ENCODE peak calls at places on chromosomes 5 and 9, in four cellular contexts. One of them, this sample, is unnamed.

GRCh38 chr5:132830436-132831094 is at the start of gene SHROOM1:
- DNase-seq in astrocyte of the spinal cord: no peak
- DNase-seq in choroid plexus epithelial cell: peak; percentile 26
- DNase-seq in brain microvascular endothelial cell: no peak
- DNase-seq in this sample: no peak

GRCh38 chr9:132049900-132050299 is 29.8 kb downstream of the MED27 start:
- DNase-seq in astrocyte of the spinal cord: no peak
- DNase-seq in choroid plexus epithelial cell: no peak
- DNase-seq in brain microvascular endothelial cell: no peak
- DNase-seq in this sample: no peak

GRCh38 chr5:40198736-40199135 is 481.0 kb upstream of the PTGER4 start:
- DNase-seq in astrocyte of the spinal cord: peak; percentile 54
- DNase-seq in choroid plexus epithelial cell: peak; percentile 7
- DNase-seq in brain microvascular endothelial cell: peak; percentile 12
- DNase-seq in this sample: no peak

GRCh38 chr9:21454149-21454548 is 13.9 kb downstream of the IFNA1 start:
- DNase-seq in astrocyte of the spinal cord: peak; percentile 44
- DNase-seq in choroid plexus epithelial cell: peak; percentile 19
- DNase-seq in brain microvascular endothelial cell: no peak
- DNase-seq in this sample: no peak

GRCh38 chr5:179258922-179259730 is 86.1 kb downstream of the ADAMTS2 start:
- DNase-seq in astrocyte of the spinal cord: no peak
- DNase-seq in choroid plexus epithelial cell: peak; percentile 85
- DNase-seq in brain microvascular endothelial cell: peak; percentile 51
- DNase-seq in this sample: no peak

GRCh38 chr5:96023518-96023917 is 61.9 kb upstream of the ELL2 start:
- DNase-seq in astrocyte of the spinal cord: peak; percentile 55
- DNase-seq in choroid plexus epithelial cell: peak; percentile 70
- DNase-seq in brain microvascular endothelial cell: no peak
- DNase-seq in this sample: peak; percentile 57

GRCh38 chr5:133930061-133930823 is 38.2 kb downstream of the C5orf15 start:
- DNase-seq in astrocyte of the spinal cord: peak; percentile 82
- DNase-seq in choroid plexus epithelial cell: peak; percentile 52
- DNase-seq in brain microvascular endothelial cell: peak; percentile 62
- DNase-seq in this sample: no peak

GRCh38 chr5:134151723-134152122 is 25.0 kb downstream of the SKP1 start:
- DNase-seq in astrocyte of the spinal cord: no peak
- DNase-seq in choroid plexus epithelial cell: peak; percentile 57
- DNase-seq in brain microvascular endothelial cell: no peak
- DNase-seq in this sample: no peak

GRCh38 chr9:14383296-14383695 is 69.4 kb upstream of the NFIB start:
- DNase-seq in astrocyte of the spinal cord: peak; percentile 61
- DNase-seq in choroid plexus epithelial cell: peak; percentile 76
- DNase-seq in brain microvascular endothelial cell: peak; percentile 56
- DNase-seq in this sample: no peak

GRCh38 chr5:59116231-59116900 is 533.5 kb downstream of the RAB3C start:
- DNase-seq in astrocyte of the spinal cord: no peak
- DNase-seq in choroid plexus epithelial cell: no peak
- DNase-seq in brain microvascular endothelial cell: no peak
- DNase-seq in this sample: no peak

GRCh38 chr5:135249658-135250057 is 149.4 kb downstream of the MACROH2A1 start:
- DNase-seq in astrocyte of the spinal cord: no peak
- DNase-seq in choroid plexus epithelial cell: no peak
- DNase-seq in brain microvascular endothelial cell: peak; percentile 37
- DNase-seq in this sample: no peak

GRCh38 chr9:132744881-132745761 is 74.9 kb downstream of the GTF3C4 start:
- DNase-seq in astrocyte of the spinal cord: no peak
- DNase-seq in choroid plexus epithelial cell: no peak
- DNase-seq in brain microvascular endothelial cell: no peak
- DNase-seq in this sample: no peak

GRCh38 chr5:52150501-52150900 is 637.2 kb upstream of the ITGA1 start:
- DNase-seq in astrocyte of the spinal cord: no peak
- DNase-seq in choroid plexus epithelial cell: no peak
- DNase-seq in brain microvascular endothelial cell: no peak
- DNase-seq in this sample: no peak

GRCh38 chr5:171094356-171094755 is 214.7 kb upstream of the TLX3 start:
- DNase-seq in astrocyte of the spinal cord: no peak
- DNase-seq in choroid plexus epithelial cell: no peak
- DNase-seq in brain microvascular endothelial cell: no peak
- DNase-seq in this sample: no peak

GRCh38 chr5:147844846-147845245 is 13.4 kb upstream of the SPINK1 start:
- DNase-seq in astrocyte of the spinal cord: no peak
- DNase-seq in choroid plexus epithelial cell: no peak
- DNase-seq in brain microvascular endothelial cell: no peak
- DNase-seq in this sample: no peak

GRCh38 chr5:103842936-103843335 is 280.3 kb upstream of the NUDT12 start:
- DNase-seq in astrocyte of the spinal cord: no peak
- DNase-seq in choroid plexus epithelial cell: no peak
- DNase-seq in brain microvascular endothelial cell: no peak
- DNase-seq in this sample: no peak

GRCh38 chr9:126894052-126894603 is 20.5 kb upstream of the RALGPS1 start:
- DNase-seq in astrocyte of the spinal cord: no peak
- DNase-seq in choroid plexus epithelial cell: no peak
- DNase-seq in brain microvascular endothelial cell: no peak
- DNase-seq in this sample: no peak

GRCh38 chr9:98550206-98550820 is 158.4 kb downstream of the GABBR2 start:
- DNase-seq in astrocyte of the spinal cord: peak; percentile 73
- DNase-seq in choroid plexus epithelial cell: no peak
- DNase-seq in brain microvascular endothelial cell: peak; percentile 42
- DNase-seq in this sample: no peak

GRCh38 chr9:130565792-130566191 is 13.6 kb upstream of the FUBP3 start:
- DNase-seq in astrocyte of the spinal cord: no peak
- DNase-seq in choroid plexus epithelial cell: peak; percentile 58
- DNase-seq in brain microvascular endothelial cell: no peak
- DNase-seq in this sample: no peak

GRCh38 chr5:177987326-177987725 is 8.7 kb downstream of the PROP1 start:
- DNase-seq in astrocyte of the spinal cord: no peak
- DNase-seq in choroid plexus epithelial cell: no peak
- DNase-seq in brain microvascular endothelial cell: no peak
- DNase-seq in this sample: no peak

GRCh38 chr9:128656416-128657343 is at the start of gene DYNC2I2:
- DNase-seq in astrocyte of the spinal cord: peak; percentile 95
- DNase-seq in choroid plexus epithelial cell: peak; percentile 94
- DNase-seq in brain microvascular endothelial cell: peak; percentile 86
- DNase-seq in this sample: peak; percentile 67

GRCh38 chr5:66653380-66653779 is 57.2 kb downstream of the MAST4 start:
- DNase-seq in astrocyte of the spinal cord: peak; percentile 71
- DNase-seq in choroid plexus epithelial cell: no peak
- DNase-seq in brain microvascular endothelial cell: peak; percentile 62
- DNase-seq in this sample: peak; percentile 7

GRCh38 chr5:36602711-36603321 is 3.6 kb upstream of the SLC1A3 start:
- DNase-seq in astrocyte of the spinal cord: no peak
- DNase-seq in choroid plexus epithelial cell: no peak
- DNase-seq in brain microvascular endothelial cell: no peak
- DNase-seq in this sample: no peak

GRCh38 chr5:115480245-115480644 is 64.3 kb downstream of the FEM1C start:
- DNase-seq in astrocyte of the spinal cord: no peak
- DNase-seq in choroid plexus epithelial cell: no peak
- DNase-seq in brain microvascular endothelial cell: no peak
- DNase-seq in this sample: no peak

GRCh38 chr9:114007991-114008666 is 70.0 kb downstream of the AMBP start:
- DNase-seq in astrocyte of the spinal cord: no peak
- DNase-seq in choroid plexus epithelial cell: no peak
- DNase-seq in brain microvascular endothelial cell: no peak
- DNase-seq in this sample: no peak

GRCh38 chr5:76514254-76514653 is 108.9 kb downstream of the F2RL2 start:
- DNase-seq in astrocyte of the spinal cord: no peak
- DNase-seq in choroid plexus epithelial cell: no peak
- DNase-seq in brain microvascular endothelial cell: no peak
- DNase-seq in this sample: no peak

GRCh38 chr5:139108056-139108811 is 89.9 kb downstream of the SIL1 start:
- DNase-seq in astrocyte of the spinal cord: peak; percentile 89
- DNase-seq in choroid plexus epithelial cell: peak; percentile 26
- DNase-seq in brain microvascular endothelial cell: peak; percentile 21
- DNase-seq in this sample: no peak

GRCh38 chr5:1732955-1733354 is 66.7 kb downstream of the MRPL36 start:
- DNase-seq in astrocyte of the spinal cord: no peak
- DNase-seq in choroid plexus epithelial cell: no peak
- DNase-seq in brain microvascular endothelial cell: no peak
- DNase-seq in this sample: no peak

GRCh38 chr5:100131161-100131560 is 404.0 kb upstream of the FAM174A start:
- DNase-seq in astrocyte of the spinal cord: peak; percentile 30
- DNase-seq in choroid plexus epithelial cell: peak; percentile 4
- DNase-seq in brain microvascular endothelial cell: no peak
- DNase-seq in this sample: no peak

GRCh38 chr9:114264806-114265550 is 57.9 kb upstream of the ORM1 start:
- DNase-seq in astrocyte of the spinal cord: no peak
- DNase-seq in choroid plexus epithelial cell: no peak
- DNase-seq in brain microvascular endothelial cell: no peak
- DNase-seq in this sample: no peak

GRCh38 chr9:28951945-28952344 is 1378.7 kb upstream of the C9orf72 start:
- DNase-seq in astrocyte of the spinal cord: peak; percentile 1
- DNase-seq in choroid plexus epithelial cell: peak; percentile 38
- DNase-seq in brain microvascular endothelial cell: no peak
- DNase-seq in this sample: no peak
- TF ChIP-seq CTCF in astrocyte of the spinal cord: peak; percentile 35
- TF ChIP-seq CTCF in choroid plexus epithelial cell: peak; percentile 67
- TF ChIP-seq CTCF in brain microvascular endothelial cell: peak; percentile 51
- TF ChIP-seq CTCF in this sample: no peak

GRCh38 chr9:76652894-76653293 is 111.3 kb upstream of the PCA3 start:
- DNase-seq in astrocyte of the spinal cord: peak; percentile 25
- DNase-seq in choroid plexus epithelial cell: peak; percentile 72
- DNase-seq in brain microvascular endothelial cell: no peak
- DNase-seq in this sample: no peak

GRCh38 chr9:76651114-76651697 is 113.0 kb upstream of the PCA3 start:
- DNase-seq in astrocyte of the spinal cord: peak; percentile 33
- DNase-seq in choroid plexus epithelial cell: peak; percentile 50
- DNase-seq in brain microvascular endothelial cell: no peak
- DNase-seq in this sample: no peak

GRCh38 chr9:76649894-76650293 is 114.3 kb upstream of the PCA3 start:
- DNase-seq in astrocyte of the spinal cord: no peak
- DNase-seq in choroid plexus epithelial cell: no peak
- DNase-seq in brain microvascular endothelial cell: no peak
- DNase-seq in this sample: no peak

GRCh38 chr9:76654051-76654461 is 110.2 kb upstream of the PCA3 start:
- DNase-seq in astrocyte of the spinal cord: no peak
- DNase-seq in choroid plexus epithelial cell: peak; percentile 62
- DNase-seq in brain microvascular endothelial cell: no peak
- DNase-seq in this sample: no peak

GRCh38 chr9:76650692-76651091 is 113.5 kb upstream of the PCA3 start:
- DNase-seq in astrocyte of the spinal cord: no peak
- DNase-seq in choroid plexus epithelial cell: no peak
- DNase-seq in brain microvascular endothelial cell: no peak
- DNase-seq in this sample: no peak
- H3K4me3 ChIP-seq in astrocyte of the spinal cord: no peak overlapping the region
- H3K4me3 ChIP-seq in choroid plexus epithelial cell: no peak overlapping the region
- H3K4me3 ChIP-seq in brain microvascular endothelial cell: no peak overlapping the region
- H3K4me3 ChIP-seq in this sample: no peak overlapping the region

GRCh38 chr9:134419684-134420076 is 93.4 kb downstream of the RXRA start:
- DNase-seq in astrocyte of the spinal cord: no peak
- DNase-seq in choroid plexus epithelial cell: no peak
- DNase-seq in brain microvascular endothelial cell: no peak
- DNase-seq in this sample: no peak
- TF ChIP-seq CTCF in astrocyte of the spinal cord: peak; percentile 39
- TF ChIP-seq CTCF in choroid plexus epithelial cell: peak; percentile 45
- TF ChIP-seq CTCF in brain microvascular endothelial cell: peak; percentile 67
- TF ChIP-seq CTCF in this sample: peak; percentile 42

DNA sequence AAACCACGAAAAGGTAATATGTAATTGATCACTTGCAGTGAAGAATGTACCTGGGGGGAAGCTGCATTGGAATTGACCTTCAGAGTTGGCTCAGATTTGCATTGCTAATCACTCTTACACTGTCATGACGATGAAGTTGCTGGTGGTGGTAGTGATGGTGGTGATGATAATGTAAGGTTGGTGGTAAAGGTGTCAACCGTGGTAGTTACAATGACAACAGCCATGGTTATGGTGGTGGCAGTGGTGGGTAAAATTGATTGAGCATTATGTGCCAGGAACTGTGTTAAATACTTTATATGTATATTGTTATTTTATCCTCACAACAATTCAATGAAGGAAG is 282.4 kb downstream of the NR3C1 start:
- DNase-seq in astrocyte of the spinal cord: no peak
- DNase-seq in choroid plexus epithelial cell: no peak
- DNase-seq in brain microvascular endothelial cell: no peak
- DNase-seq in this sample: no peak
- H3K4me3 ChIP-seq in astrocyte of the spinal cord: no peak overlapping the region
- H3K4me3 ChIP-seq in choroid plexus epithelial cell: no peak overlapping the region
- H3K4me3 ChIP-seq in brain microvascular endothelial cell: no peak overlapping the region
- H3K4me3 ChIP-seq in this sample: no peak overlapping the region

GRCh38 chr5:6636293-6636692 is 3.1 kb downstream of the SRD5A1 start:
- DNase-seq in astrocyte of the spinal cord: no peak
- DNase-seq in choroid plexus epithelial cell: no peak
- DNase-seq in brain microvascular endothelial cell: no peak
- DNase-seq in this sample: no peak
- TF ChIP-seq CTCF in astrocyte of the spinal cord: no peak
- TF ChIP-seq CTCF in choroid plexus epithelial cell: no peak
- TF ChIP-seq CTCF in brain microvascular endothelial cell: no peak
- TF ChIP-seq CTCF in this sample: no peak

GRCh38 chr9:137302176-137303030 is at the start of gene NRARP:
- DNase-seq in astrocyte of the spinal cord: peak; percentile 74
- DNase-seq in choroid plexus epithelial cell: peak; percentile 64
- DNase-seq in brain microvascular endothelial cell: peak; percentile 67
- DNase-seq in this sample: no peak
- H3K4me3 ChIP-seq in astrocyte of the spinal cord: peak within 1 kb of the TSS; percentile 37
- H3K4me3 ChIP-seq in choroid plexus epithelial cell: peak within 1 kb of the TSS; percentile 47
- H3K4me3 ChIP-seq in brain microvascular endothelial cell: peak within 1 kb of the TSS; percentile 45
- H3K4me3 ChIP-seq in this sample: peak within 1 kb of the TSS; percentile 40

GRCh38 chr5:31663519-31663918 is 24.6 kb downstream of the PDZD2 start:
- DNase-seq in astrocyte of the spinal cord: peak; percentile 92
- DNase-seq in choroid plexus epithelial cell: no peak
- DNase-seq in brain microvascular endothelial cell: peak; percentile 3
- DNase-seq in this sample: peak; percentile 28

GRCh38 chr5:31661257-31661656 is 22.3 kb downstream of the PDZD2 start:
- DNase-seq in astrocyte of the spinal cord: no peak
- DNase-seq in choroid plexus epithelial cell: no peak
- DNase-seq in brain microvascular endothelial cell: no peak
- DNase-seq in this sample: no peak

GRCh38 chr5:31664566-31664965 is 25.6 kb downstream of the PDZD2 start:
- DNase-seq in astrocyte of the spinal cord: peak; percentile 64
- DNase-seq in choroid plexus epithelial cell: peak; percentile 5
- DNase-seq in brain microvascular endothelial cell: no peak
- DNase-seq in this sample: no peak
- TF ChIP-seq CTCF in astrocyte of the spinal cord: no peak
- TF ChIP-seq CTCF in choroid plexus epithelial cell: peak; percentile 3
- TF ChIP-seq CTCF in brain microvascular endothelial cell: peak; percentile 28
- TF ChIP-seq CTCF in this sample: no peak

This sample was measured in AG09309.